ENCODE peak calls at places on chromosome 6, in nine cellular contexts. O, S, B, W, N, M, L, U and Q are unnamed samples.

GRCh38 chr6:20564777-20565176 is 30.5 kb downstream of the CDKAL1 start:
- DNase-seq in O (no peak), S (no peak), B (no peak), W (no peak), N (no peak), M (no peak), L (peak), U (no peak), Q (no peak)

GRCh38 chr6:31345026-31345730 is 11.8 kb downstream of the HLA-B start:
- DNase-seq in O (no peak), S (no peak), B (no peak), W (no peak), N (no peak), M (no peak), L (no peak), U (no peak), Q (no peak)

GRCh38 chr6:167130008-167130677 is 7.2 kb downstream of the CCR6 start:
- DNase-seq in O (no peak), S (no peak), B (no peak), W (no peak), N (no peak), M (no peak), L (no peak), U (no peak), Q (no peak)

GRCh38 chr6:14826456-14826855 is 419.4 kb upstream of the JARID2 start:
- DNase-seq in O (no peak), S (no peak), B (no peak), W (no peak), N (no peak), M (no peak), L (no peak), U (no peak), Q (no peak)

GRCh38 chr6:167993169-167993568 is 4.3 kb upstream of the KIF25 start:
- DNase-seq in O (no peak), S (no peak), B (no peak), W (no peak), N (no peak), M (no peak), L (no peak), U (no peak), Q (no peak)

GRCh38 chr6:91043751-91044150 is 456.9 kb upstream of the MAP3K7 start:
- DNase-seq in O (no peak), S (no peak), B (no peak), W (no peak), N (no peak), M (no peak), L (no peak), U (no peak), Q (no peak)

GRCh38 chr6:16163066-16163465 is 34.2 kb downstream of the MYLIP start:
- DNase-seq in O (no peak), S (no peak), B (no peak), W (no peak), N (no peak), M (no peak), L (no peak), U (no peak), Q (no peak)

GRCh38 chr6:53279301-53279700 is 69.4 kb downstream of the ELOVL5 start:
- DNase-seq in O (no peak), S (no peak), B (no peak), W (no peak), N (no peak), M (no peak), L (no peak), U (no peak), Q (no peak)

GRCh38 chr6:125314019-125314581 is 12.3 kb upstream of the HDDC2 start:
- DNase-seq in O (no peak), S (peak), B (peak), W (peak), N (peak), M (peak), L (peak), U (peak), Q (no peak)

GRCh38 chr6:117352466-117353081 is 73.2 kb downstream of the ROS1 start:
- DNase-seq in O (no peak), S (no peak), B (peak), W (no peak), N (peak), M (peak), L (peak), U (peak), Q (no peak)

GRCh38 chr6:34462561-34462971 is 3.3 kb upstream of the PACSIN1 start:
- DNase-seq in O (no peak), S (no peak), B (peak), W (no peak), N (no peak), M (no peak), L (peak), U (no peak), Q (no peak)

GRCh38 chr6:111230351-111231077 is 143.2 kb downstream of the SLC16A10 start:
- DNase-seq in O (no peak), S (no peak), B (no peak), W (no peak), N (peak), M (peak), L (peak), U (no peak), Q (peak)

GRCh38 chr6:125930810-125931418 is 25.7 kb upstream of the HINT3 start:
- DNase-seq in O (no peak), S (no peak), B (no peak), W (peak), N (no peak), M (no peak), L (no peak), U (no peak), Q (peak)

GRCh38 chr6:167711784-167712183 is 114.9 kb upstream of the AFDN start:
- DNase-seq in O (no peak), S (no peak), B (no peak), W (no peak), N (no peak), M (no peak), L (no peak), U (no peak), Q (no peak)

GRCh38 chr6:19896580-19897010 is 59.4 kb downstream of the ID4 start:
- DNase-seq in O (no peak), S (no peak), B (no peak), W (no peak), N (no peak), M (no peak), L (no peak), U (no peak), Q (no peak)

GRCh38 chr6:117629119-117629518 is 26.8 kb upstream of the GOPC start:
- DNase-seq in O (no peak), S (no peak), B (no peak), W (no peak), N (no peak), M (no peak), L (no peak), U (no peak), Q (no peak)

GRCh38 chr6:71123051-71123450 is 165.6 kb upstream of the OGFRL1 start:
- DNase-seq in O (no peak), S (no peak), B (no peak), W (no peak), N (peak), M (peak), L (no peak), U (no peak), Q (no peak)

GRCh38 chr6:84333827-84334226 is 106.4 kb upstream of the CEP162 start:
- DNase-seq in O (no peak), S (no peak), B (no peak), W (no peak), N (no peak), M (no peak), L (no peak), U (no peak), Q (no peak)

GRCh38 chr6:122202576-122203137 is 196.8 kb upstream of the HSF2 start:
- DNase-seq in O (no peak), S (no peak), B (peak), W (no peak), N (no peak), M (peak), L (no peak), U (no peak), Q (no peak)

GRCh38 chr6:119575721-119576120 is 226.2 kb upstream of the MAN1A1 start:
- DNase-seq in O (no peak), S (no peak), B (no peak), W (no peak), N (peak), M (peak), L (no peak), U (peak), Q (peak)

GRCh38 chr6:152089992-152090391 is 282.5 kb downstream of the ESR1 start:
- DNase-seq in O (no peak), S (no peak), B (no peak), W (no peak), N (peak), M (peak), L (no peak), U (no peak), Q (no peak)

GRCh38 chr6:96610019-96610418 is 47.1 kb downstream of the FHL5 start:
- DNase-seq in O (no peak), S (no peak), B (no peak), W (no peak), N (no peak), M (no peak), L (no peak), U (no peak), Q (no peak)

GRCh38 chr6:157335829-157336228 is 12.5 kb upstream of the TMEM242 start:
- DNase-seq in O (no peak), S (no peak), B (peak), W (no peak), N (no peak), M (no peak), L (peak), U (no peak), Q (no peak)

GRCh38 chr6:20763311-20763710 is 229.1 kb downstream of the CDKAL1 start:
- DNase-seq in O (no peak), S (no peak), B (no peak), W (no peak), N (no peak), M (no peak), L (no peak), U (no peak), Q (no peak)

GRCh38 chr6:77292564-77293546 is 170.4 kb downstream of the HTR1B start:
- DNase-seq in O (no peak), S (no peak), B (no peak), W (peak), N (peak), M (peak), L (no peak), U (no peak), Q (peak)

GRCh38 chr6:90397929-90398674 is 101.5 kb upstream of the BACH2 start:
- DNase-seq in O (no peak), S (peak), B (no peak), W (no peak), N (no peak), M (peak), L (peak), U (peak), Q (no peak)

GRCh38 chr6:18119236-18119635 is 3.2 kb downstream of the NHLRC1 start:
- DNase-seq in O (no peak), S (no peak), B (no peak), W (no peak), N (no peak), M (no peak), L (no peak), U (no peak), Q (no peak)

GRCh38 chr6:18118330-18118729 is 4.1 kb downstream of the NHLRC1 start:
- DNase-seq in O (no peak), S (peak), B (no peak), W (no peak), N (no peak), M (no peak), L (no peak), U (no peak), Q (no peak)

GRCh38 chr6:18126116-18126515 is 3.6 kb upstream of the NHLRC1 start:
- DNase-seq in O (no peak), S (no peak), B (no peak), W (no peak), N (no peak), M (peak), L (no peak), U (no peak), Q (no peak)

GRCh38 chr6:18121580-18122127 is 823 bp downstream of the NHLRC1 start:
- DNase-seq in O (no peak), S (no peak), B (peak), W (no peak), N (no peak), M (no peak), L (peak), U (no peak), Q (no peak)

GRCh38 chr6:18122128-18123093 is at the start of gene NHLRC1:
- DNase-seq in O (peak), S (peak), B (peak), W (peak), N (peak), M (peak), L (peak), U (no peak), Q (peak)
- H3K4me3 ChIP-seq in O (peak), S (peak), B (peak), W (peak), N (peak), M (peak), L (no peak), U (no peak), Q (peak)

GRCh38 chr6:108359901-108360882 is 65.3 kb downstream of the AFG1L start:
- DNase-seq in O (no peak), S (no peak), B (peak), W (no peak), N (peak), M (peak), L (peak), U (no peak), Q (no peak)
- TF ChIP-seq CTCF in O (no peak), S (no peak), B (peak), W (no peak), N (no peak), M (no peak), L (peak), U (peak), Q (no peak)

DNA sequence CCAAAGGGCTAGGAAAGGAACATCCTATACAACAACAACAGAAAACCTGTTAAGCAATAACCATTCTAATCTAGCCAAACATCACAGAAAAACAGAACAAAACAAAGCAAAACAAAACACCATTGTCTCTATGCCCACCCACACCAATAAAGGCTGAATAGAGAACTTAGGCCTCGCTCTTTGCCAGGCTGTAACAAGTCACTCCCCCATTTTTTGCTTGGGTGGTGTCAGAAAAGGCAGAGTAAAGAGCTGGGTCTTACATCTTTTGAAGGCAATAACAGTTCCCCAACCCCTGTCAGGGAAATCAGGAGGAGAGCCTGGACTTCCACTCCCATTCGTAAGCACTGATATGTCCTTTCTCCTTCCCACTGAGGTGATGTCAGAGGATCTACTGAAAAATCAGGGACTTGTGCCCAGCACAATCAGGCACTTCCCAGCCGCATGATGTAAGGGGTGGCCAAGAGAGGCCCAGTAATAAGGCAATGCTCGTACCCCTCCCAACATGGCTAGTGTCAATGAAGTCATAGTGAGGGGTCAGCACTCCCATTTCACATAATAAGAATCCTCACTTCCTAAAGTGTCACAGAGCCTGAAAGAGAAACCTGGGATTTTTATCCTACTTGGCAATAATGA is 31.0 kb downstream of the THEMIS start:
- DNase-seq in O (no peak), S (no peak), B (no peak), W (no peak), N (no peak), M (no peak), L (no peak), U (no peak), Q (no peak)
- H3K4me3 ChIP-seq in O (no peak), S (no peak), B (no peak), W (no peak), N (no peak), M (no peak), L (no peak), U (no peak), Q (no peak)

DNA sequence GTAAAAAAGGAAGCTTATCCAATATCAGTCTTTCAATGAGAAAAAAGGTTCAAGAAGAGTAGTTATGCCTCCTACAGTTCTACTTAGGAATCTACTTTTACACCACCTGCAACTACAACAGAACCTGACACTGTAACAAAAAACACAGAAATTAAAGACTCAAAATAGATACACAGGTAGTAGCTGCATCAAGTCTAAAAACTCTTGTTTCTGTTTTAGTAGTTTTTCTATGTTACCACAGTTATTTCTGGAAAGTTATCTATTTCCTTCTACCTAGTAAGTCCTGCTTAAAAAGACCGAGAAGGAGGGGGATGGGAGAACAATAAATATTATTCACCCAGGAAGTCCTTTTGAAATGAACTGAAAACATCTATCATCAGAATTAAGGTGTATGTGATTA is 52.5 kb downstream of the ATG5 start:
- DNase-seq in O (no peak), S (no peak), B (no peak), W (no peak), N (no peak), M (no peak), L (no peak), U (peak), Q (no peak)
- TF ChIP-seq CTCF in O (no peak), S (no peak), B (no peak), W (no peak), N (no peak), M (no peak), L (no peak), U (peak), Q (no peak)

GRCh38 chr6:129369737-129370136 is 340.2 kb downstream of the ARHGAP18 start:
- DNase-seq in O (no peak), S (no peak), B (no peak), W (no peak), N (no peak), M (no peak), L (no peak), U (no peak), Q (no peak)

GRCh38 chr6:129364767-129365166 is 345.2 kb downstream of the ARHGAP18 start:
- DNase-seq in O (no peak), S (no peak), B (no peak), W (no peak), N (no peak), M (no peak), L (no peak), U (no peak), Q (no peak)

GRCh38 chr6:129368076-129368475 is 341.9 kb downstream of the ARHGAP18 start:
- DNase-seq in O (no peak), S (no peak), B (no peak), W (no peak), N (no peak), M (no peak), L (no peak), U (no peak), Q (no peak)

GRCh38 chr6:129368970-129369369 is 341.0 kb downstream of the ARHGAP18 start:
- DNase-seq in O (no peak), S (no peak), B (no peak), W (no peak), N (no peak), M (peak), L (no peak), U (no peak), Q (no peak)

GRCh38 chr6:129370268-129370916 is 339.6 kb downstream of the ARHGAP18 start:
- DNase-seq in O (no peak), S (peak), B (peak), W (peak), N (peak), M (peak), L (peak), U (peak), Q (peak)
- H3K4me3 ChIP-seq in O (peak), S (no peak), B (no peak), W (no peak), N (peak), M (no peak), L (no peak), U (peak), Q (no peak)

GRCh38 chr6:26361544-26361943 is 3.5 kb upstream of the BTN3A2 start:
- DNase-seq in O (no peak), S (no peak), B (no peak), W (no peak), N (no peak), M (no peak), L (no peak), U (peak), Q (no peak)
- TF ChIP-seq CTCF in O (no peak), S (no peak), B (no peak), W (no peak), N (no peak), M (no peak), L (no peak), U (no peak), Q (no peak)

GRCh38 chr6:38191418-38191817 is 371.9 kb downstream of the ZFAND3 start:
- DNase-seq in O (no peak), S (no peak), B (no peak), W (no peak), N (no peak), M (no peak), L (no peak), U (no peak), Q (no peak)
- H3K4me3 ChIP-seq in O (no peak), S (no peak), B (no peak), W (no peak), N (no peak), M (no peak), L (no peak), U (no peak), Q (no peak)

GRCh38 chr6:56714273-56714672 is 71.6 kb upstream of the DST start:
- DNase-seq in O (no peak), S (no peak), B (no peak), W (no peak), N (no peak), M (peak), L (no peak), U (no peak), Q (no peak)
- TF ChIP-seq CTCF in O (no peak), S (no peak), B (no peak), W (peak), N (no peak), M (no peak), L (no peak), U (no peak), Q (no peak)

GRCh38 chr6:5999688-6000608 is 6.8 kb downstream of the NRN1 start:
- DNase-seq in O (no peak), S (no peak), B (peak), W (no peak), N (no peak), M (no peak), L (no peak), U (no peak), Q (no peak)
- H3K4me3 ChIP-seq in O (no peak), S (peak), B (peak), W (no peak), N (no peak), M (no peak), L (no peak), U (no peak), Q (no peak)